ENCODE peak calls at places on chromosome 16, in eight cellular contexts. H is IMR-90, S is suprapubic skin, Z is A549, X is heart left ventricle, E is tibial nerve, K is lower leg skin, O is ovary. W is an unnamed sample.
A peak's percentile ranks its signal among the peaks of the same experiment; 100 is the strongest.

GRCh38 chr16:77637939-77638338 is 84.4 kb upstream of the NUDT7 start:
- DNase-seq in H (no peak), S (no peak), Z (no peak), X (no peak), E (no peak), K (no peak), O (no peak), W (no peak)

GRCh38 chr16:3738541-3738940 is 21.2 kb upstream of the TRAP1 start:
- DNase-seq in H (no peak), S (no peak), Z (no peak), X (no peak), E (no peak), K (no peak), O (no peak), W (no peak)

GRCh38 chr16:21166561-21166961 is 8.1 kb downstream of the LDAF1 start:
- DNase-seq in H (peak; percentile 52), S (no peak), Z (no peak), X (no peak), E (no peak), K (no peak), O (no peak), W (no peak)

GRCh38 chr16:35146723-35147458 is 1687.5 kb downstream of the TP53TG3F start:
- DNase-seq in H (no peak), S (no peak), Z (no peak), X (no peak), E (no peak), K (peak; percentile 75), O (no peak), W (no peak)

GRCh38 chr16:63890723-63891122 is 1231.1 kb downstream of the CDH11 start:
- DNase-seq in H (no peak), S (no peak), Z (no peak), X (no peak), E (no peak), K (no peak), O (no peak), W (no peak)

GRCh38 chr16:68590201-68590994 is 51.3 kb downstream of the ZFP90 start:
- DNase-seq in H (peak; percentile 7), S (no peak), Z (peak; percentile 48), X (peak; percentile 70), E (no peak), K (peak; percentile 83), O (peak; percentile 80), W (peak; percentile 74)

GRCh38 chr16:24332695-24333094 is 76.6 kb downstream of the CACNG3 start:
- DNase-seq in H (no peak), S (no peak), Z (no peak), X (no peak), E (no peak), K (no peak), O (no peak), W (no peak)

GRCh38 chr16:54282202-54282922 is 4.2 kb downstream of the IRX3 start:
- DNase-seq in H (no peak), S (peak; percentile 84), Z (peak; percentile 77), X (peak; percentile 76), E (no peak), K (peak; percentile 88), O (no peak), W (peak; percentile 71)

GRCh38 chr16:65336169-65336568 is 214.3 kb upstream of the CDH11 start:
- DNase-seq in H (peak; percentile 77), S (no peak), Z (no peak), X (no peak), E (no peak), K (no peak), O (no peak), W (no peak)

GRCh38 chr16:66515543-66516171 is 34.3 kb downstream of the TK2 start:
- DNase-seq in H (peak; percentile 37), S (no peak), Z (peak; percentile 44), X (no peak), E (no peak), K (peak; percentile 86), O (no peak), W (no peak)

GRCh38 chr16:1491327-1491726 is 1.8 kb upstream of the TELO2 start:
- DNase-seq in H (no peak), S (no peak), Z (no peak), X (no peak), E (no peak), K (no peak), O (no peak), W (no peak)
- TF ChIP-seq POLR2A in H (no peak), S (no peak), Z (no peak), X (no peak), E (no peak), K (no peak), O (no peak), W (no peak)

GRCh38 chr16:85665373-85665740 is 23.4 kb downstream of the GINS2 start:
- DNase-seq in H (no peak), S (no peak), Z (no peak), X (no peak), E (no peak), K (no peak), O (no peak), W (no peak)
- TF ChIP-seq POLR2A in H (no peak), S (no peak), Z (no peak), X (no peak), E (no peak), K (no peak), O (no peak), W (no peak)

GRCh38 chr16:89843409-89844350 is 15.4 kb downstream of the SPIRE2 start:
- DNase-seq in H (no peak), S (no peak), Z (no peak), X (no peak), E (no peak), K (no peak), O (no peak), W (no peak)
- TF ChIP-seq POLR2A in H (no peak), S (no peak), Z (no peak), X (no peak), E (no peak), K (no peak), O (no peak), W (no peak)

GRCh38 chr16:71540-72341 is 690 bp downstream of the RHBDF1 start:
- DNase-seq in H (peak; percentile 76), S (peak; percentile 95), Z (peak; percentile 87), X (no peak), E (peak; percentile 86), K (peak; percentile 96), O (peak; percentile 80), W (peak; percentile 57)

GRCh38 chr16:74437-75318 is 2.2 kb upstream of the RHBDF1 start:
- DNase-seq in H (no peak), S (no peak), Z (no peak), X (no peak), E (no peak), K (no peak), O (no peak), W (no peak)

GRCh38 chr16:74025-74424 is 1.6 kb upstream of the RHBDF1 start:
- DNase-seq in H (no peak), S (no peak), Z (no peak), X (peak; percentile 80), E (no peak), K (no peak), O (no peak), W (no peak)

GRCh38 chr16:71210-71539 is 1.3 kb downstream of the RHBDF1 start:
- DNase-seq in H (no peak), S (no peak), Z (no peak), X (no peak), E (no peak), K (no peak), O (no peak), W (no peak)

DNA sequence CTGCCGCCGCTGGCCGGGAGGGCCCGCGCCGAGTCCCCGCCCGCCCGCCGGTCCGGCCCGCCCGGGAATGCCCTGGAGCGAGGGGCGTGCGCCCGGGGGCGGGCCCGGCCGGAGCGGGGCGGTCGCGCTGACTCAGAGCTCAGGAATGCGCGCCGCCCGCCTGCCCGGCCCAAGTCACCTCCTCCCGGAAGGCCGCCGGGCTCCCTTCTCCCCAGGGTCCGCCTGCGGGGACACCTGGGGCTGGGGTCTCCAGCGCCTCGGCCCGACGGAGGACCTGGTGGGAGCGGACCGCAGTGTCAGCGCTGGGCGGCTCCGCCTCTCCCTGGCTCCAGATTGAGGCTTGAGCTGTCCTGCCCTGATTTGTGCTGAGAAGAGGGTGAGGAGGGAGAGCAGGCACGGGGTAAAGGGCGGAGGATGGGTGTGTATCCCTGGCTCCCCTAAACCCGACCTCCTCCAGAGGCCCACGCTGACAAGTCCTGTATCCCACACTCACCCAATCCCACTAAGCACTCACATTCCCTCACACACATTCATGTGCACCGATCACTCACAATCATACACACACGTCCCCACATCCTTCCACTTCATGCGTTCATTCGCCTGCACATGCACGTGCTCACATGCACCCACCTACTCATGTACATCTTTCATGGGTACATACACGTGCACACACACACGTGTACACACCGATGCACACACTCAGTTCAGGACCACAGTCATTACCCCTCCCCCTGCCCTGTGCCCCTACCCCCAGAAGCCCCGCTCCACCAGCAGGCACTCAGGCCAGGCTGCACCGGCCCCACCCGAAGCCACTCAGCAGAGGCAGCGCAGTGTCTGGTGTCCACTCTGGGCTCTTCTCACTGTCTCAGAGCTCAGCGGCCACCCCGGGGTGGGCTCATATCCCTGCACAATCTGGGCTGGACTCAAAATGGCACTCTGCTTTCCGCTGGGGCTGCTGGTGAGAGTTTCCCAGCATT is at the start of gene RHBDF1:
- DNase-seq in H (peak; percentile 47), S (no peak), Z (peak; percentile 53), X (peak; percentile 83), E (no peak), K (no peak), O (peak; percentile 63), W (peak; percentile 69)
- TF ChIP-seq POLR2A in H (no peak), S (no peak), Z (peak; percentile 12), X (no peak), E (peak; percentile 35), K (no peak), O (no peak), W (no peak)